ENCODE peak calls at places on chromosomes 4 and X, in five cellular contexts. R is GM23338, N is lung, Q is GM12865, H is endodermal cell. M is an unnamed sample.

GRCh38 chr4:128228778-128229457 is 58.7 kb downstream of the PGRMC2 start:
- DNase-seq in R (no peak), H (no peak), Q (no peak), N (no peak), M (no peak)

GRCh38 chrX:40318796-40319195 is 221.0 kb upstream of the BCOR start:
- DNase-seq in R (no peak), H (no peak), Q (no peak), N (no peak), M (no peak)

GRCh38 chrX:154967603-154968002 is 54.9 kb downstream of the F8 start:
- DNase-seq in H (no peak), N (no peak), Q (no peak), R (no peak), M (no peak)

GRCh38 chr4:2248044-2248780 is 6.3 kb upstream of the HAUS3 start:
- DNase-seq in Q (peak), N (no peak), R (no peak), H (no peak), M (no peak)

GRCh38 chr4:16083217-16084191 is at the start of gene PROM1:
- DNase-seq in N (no peak), R (peak), Q (no peak), H (peak), M (no peak)

GRCh38 chrX:150766351-150767044 is 73.3 kb downstream of the MTMR1 start:
- DNase-seq in Q (no peak), N (no peak), H (peak), R (peak), M (no peak)

GRCh38 chr4:6749340-6750171 is 33.0 kb upstream of the KIAA0232 start:
- DNase-seq in H (peak), N (peak), Q (no peak), R (no peak), M (no peak)

GRCh38 chrX:13120017-13120416 is 75.6 kb upstream of the FAM9C start:
- DNase-seq in N (no peak), R (no peak), H (no peak), Q (no peak), M (no peak)

DNA sequence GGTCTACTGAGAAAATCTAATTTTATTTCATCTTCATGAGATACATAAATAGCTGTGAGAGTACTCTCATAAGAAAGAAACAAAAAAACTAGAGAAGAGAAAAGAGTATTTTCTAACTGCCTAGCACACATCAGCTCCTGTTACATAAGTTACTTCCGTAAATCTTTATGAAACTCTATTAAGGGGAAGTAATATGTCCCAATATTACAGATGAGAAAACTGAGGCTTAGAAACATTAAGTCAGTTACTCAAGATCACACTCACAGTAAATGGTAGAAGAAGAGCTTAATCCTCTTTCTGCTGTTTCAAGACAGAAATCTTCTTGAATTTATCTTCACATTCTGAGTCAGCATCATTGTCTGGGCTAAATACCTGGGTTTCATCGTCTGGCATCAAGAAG is 164.1 kb downstream of the DTHD1 start:
- DNase-seq in N (no peak), Q (no peak), H (no peak), R (no peak), M (no peak)
- H3K4me3 ChIP-seq in N (no peak), Q (no peak), H (no peak), R (no peak), M (no peak)

GRCh38 chr4:147866532-147867271 is 134.8 kb downstream of the ARHGAP10 start:
- DNase-seq in H (peak), Q (peak), N (peak), R (peak), M (peak)
- TF ChIP-seq CTCF in H (peak), Q (peak), N (peak), R (peak), M (peak)

GRCh38 chrX:48833531-48834138 is 1.8 kb downstream of the PCSK1N start:
- DNase-seq in R (no peak), H (no peak), N (no peak), Q (no peak), M (no peak)

GRCh38 chrX:48831909-48832291 is 3.5 kb downstream of the PCSK1N start:
- DNase-seq in Q (no peak), N (no peak), H (peak), R (peak), M (no peak)

GRCh38 chrX:48835524-48836329 is at the start of gene PCSK1N:
- DNase-seq in H (peak), Q (no peak), R (peak), N (no peak), M (no peak)

GRCh38 chrX:48831136-48831908 is 4.1 kb downstream of the PCSK1N start:
- DNase-seq in H (peak), Q (no peak), N (no peak), R (peak), M (no peak)

GRCh38 chrX:48834383-48834709 is 1.1 kb downstream of the PCSK1N start:
- DNase-seq in H (no peak), Q (no peak), N (no peak), R (no peak), M (no peak)
- H3K4me3 ChIP-seq in H (peak), Q (no peak), N (no peak), R (peak), M (no peak)

GRCh38 chrX:7147978-7148824 is at the start of gene PUDP:
- DNase-seq in H (peak), N (peak), R (peak), Q (peak), M (no peak)
- TF ChIP-seq CTCF in H (peak), N (no peak), R (no peak), Q (no peak), M (no peak)

GRCh38 chr4:38667005-38667771 is 3.2 kb downstream of the KLF3 start:
- DNase-seq in R (peak), Q (peak), N (peak), H (peak), M (no peak)
- H3K4me3 ChIP-seq in R (peak), Q (no peak), N (peak), H (peak), M (no peak)